ENCODE peak calls at places on chromosomes 7 and 10, in nine cellular contexts. G, J, W, D, P, I, V, Q and E are unnamed samples.

GRCh38 chr7:39672176-39672575 is 48.8 kb downstream of the RALA start:
- DNase-seq in G (no peak), J (no peak), W (no peak), D (no peak), P (no peak), I (no peak), V (no peak), Q (no peak), E (no peak)

GRCh38 chr10:12720217-12720981 is 281.1 kb downstream of the CCDC3 start:
- DNase-seq in G (peak), J (peak), W (peak), D (no peak), P (peak), I (peak), V (peak), Q (no peak), E (no peak)

GRCh38 chr7:139965942-139966628 is 96.7 kb downstream of the PARP12 start:
- DNase-seq in G (no peak), J (no peak), W (no peak), D (no peak), P (no peak), I (no peak), V (no peak), Q (no peak), E (no peak)

GRCh38 chr7:84502222-84502621 is 307.6 kb upstream of the SEMA3A start:
- DNase-seq in G (no peak), J (no peak), W (no peak), D (no peak), P (no peak), I (no peak), V (no peak), Q (no peak), E (no peak)

GRCh38 chr7:100951172-100951571 is 1.8 kb downstream of the MUC3A start:
- DNase-seq in G (no peak), J (no peak), W (no peak), D (no peak), P (no peak), I (no peak), V (no peak), Q (no peak), E (no peak)

GRCh38 chr7:145732521-145732920 is 384.1 kb upstream of the CNTNAP2 start:
- DNase-seq in G (no peak), J (no peak), W (no peak), D (no peak), P (no peak), I (no peak), V (no peak), Q (no peak), E (no peak)

GRCh38 chr10:31830887-31831286 is 97.7 kb downstream of the ARHGAP12 start:
- DNase-seq in G (no peak), J (peak), W (no peak), D (no peak), P (no peak), I (no peak), V (no peak), Q (no peak), E (no peak)

GRCh38 chr7:34991938-34992840 is 45.1 kb downstream of the DPY19L1 start:
- DNase-seq in G (no peak), J (peak), W (no peak), D (peak), P (no peak), I (no peak), V (no peak), Q (no peak), E (no peak)

GRCh38 chr10:31343551-31343950 is 24.5 kb downstream of the ZEB1 start:
- DNase-seq in G (no peak), J (no peak), W (no peak), D (no peak), P (no peak), I (no peak), V (no peak), Q (no peak), E (no peak)

DNA sequence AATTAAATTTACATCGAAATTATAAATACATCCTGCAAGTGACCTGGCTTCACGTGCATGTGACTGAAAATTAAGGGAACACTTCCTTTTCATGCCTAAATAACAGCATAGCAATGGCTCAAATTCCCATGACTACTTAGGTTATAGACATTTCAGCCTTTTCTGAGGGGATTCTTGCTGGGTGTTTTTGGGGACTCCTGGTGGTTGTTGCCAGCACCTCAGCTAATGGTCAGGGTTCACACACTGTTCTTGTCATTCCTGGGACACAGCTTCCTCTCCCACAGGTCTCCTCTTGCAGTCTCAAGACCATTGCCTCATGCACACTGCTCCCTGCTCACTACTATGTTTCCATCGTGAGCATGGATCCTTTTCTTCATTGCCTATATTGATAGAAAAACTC is 148.9 kb upstream of the GLI3 start:
- DNase-seq in G (no peak), J (peak), W (no peak), D (no peak), P (no peak), I (no peak), V (no peak), Q (no peak), E (no peak)
- TF ChIP-seq CTCF in G (no peak), J (no peak), W (peak), D (no peak), P (no peak), I (no peak), V (no peak), Q (no peak), E (no peak)

DNA sequence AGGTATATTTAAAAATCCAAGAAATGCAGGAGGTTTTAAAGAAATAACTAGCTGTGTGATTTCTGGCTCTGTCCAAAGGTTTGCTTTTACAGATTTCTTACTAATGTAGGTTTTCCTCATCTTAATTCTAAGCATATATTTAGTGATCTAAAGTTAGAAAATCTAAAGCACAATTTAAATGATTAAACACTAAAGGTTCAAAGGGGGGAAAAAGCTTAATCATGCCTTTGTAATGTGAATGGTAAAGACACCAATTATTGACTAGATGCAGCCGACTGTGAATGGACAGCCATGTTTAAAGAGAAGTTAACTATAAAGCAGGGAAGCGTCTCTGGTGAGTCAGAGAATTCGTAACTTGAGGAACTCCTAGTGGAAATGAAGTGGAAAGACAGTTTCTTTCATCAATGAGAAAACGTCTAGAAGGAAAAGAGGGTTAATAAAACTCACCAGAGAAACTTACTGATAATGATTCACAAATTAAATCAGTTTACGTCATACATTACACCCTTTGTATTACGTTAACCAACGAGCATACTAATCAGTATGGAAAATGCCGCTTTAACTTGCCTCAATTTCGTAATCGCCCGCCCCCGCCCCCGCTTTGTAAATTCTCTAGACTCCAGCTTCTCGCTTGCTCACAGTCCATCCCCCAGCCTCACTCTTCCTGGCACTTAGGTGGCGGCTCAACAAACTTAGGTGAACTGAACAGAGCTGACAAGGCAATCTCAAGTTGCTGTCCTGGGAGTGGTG is 1.1 kb upstream of the HBP1 start:
- DNase-seq in G (peak), J (peak), W (peak), D (peak), P (no peak), I (no peak), V (peak), Q (peak), E (no peak)
- TF ChIP-seq CTCF in G (peak), J (peak), W (peak), D (peak), P (peak), I (peak), V (peak), Q (no peak), E (peak)

GRCh38 chr7:116671681-116672595 is at the start of gene MET:
- DNase-seq in G (peak), J (peak), W (peak), D (peak), P (peak), I (no peak), V (no peak), Q (peak), E (peak)
- TF ChIP-seq CTCF in G (peak), J (peak), W (peak), D (peak), P (peak), I (peak), V (peak), Q (peak), E (peak)

DNA sequence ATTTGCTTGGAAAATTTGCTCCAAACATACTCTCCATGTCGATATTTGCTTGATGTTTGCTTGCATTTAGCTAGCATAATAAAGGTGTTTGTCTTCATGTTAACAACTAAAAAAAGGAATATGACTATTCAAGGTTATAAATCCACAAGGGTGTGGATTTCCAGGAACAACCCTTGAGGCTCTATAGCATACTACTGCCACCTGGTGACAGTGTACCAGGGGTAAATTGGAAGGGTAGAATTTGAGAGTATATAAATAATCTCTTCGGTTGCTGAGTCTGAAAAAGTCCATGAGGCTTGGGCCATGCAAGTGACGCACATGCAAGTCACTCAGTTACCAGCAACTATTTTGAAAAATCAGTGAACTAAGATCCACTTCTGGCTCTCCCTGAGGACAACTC is 68.4 kb downstream of the SLIT1 start:
- DNase-seq in G (no peak), J (peak), W (peak), D (no peak), P (no peak), I (no peak), V (no peak), Q (no peak), E (no peak)
- TF ChIP-seq CTCF in G (no peak), J (peak), W (no peak), D (peak), P (peak), I (no peak), V (no peak), Q (peak), E (no peak)

GRCh38 chr10:84574101-84574500 is 245.7 kb downstream of the CCSER2 start:
- DNase-seq in G (no peak), J (no peak), W (peak), D (no peak), P (no peak), I (no peak), V (no peak), Q (no peak), E (no peak)
- TF ChIP-seq CTCF in G (no peak), J (peak), W (no peak), D (no peak), P (no peak), I (no peak), V (no peak), Q (no peak), E (no peak)